ENCODE peak calls at places on chromosome 19, in ten cellular contexts. D is stimulated activated CD4-positive, alpha-beta T cell treated with anti-CD3 and anti-CD28 coated beads, Interleukin-1b, Interleukin-23, amount 100 ng/mL, for 24 hours; E is CD8-positive, alpha-beta T cell; X is GM23248; U is neural progenitor cell; J is NCI-H774; W is HAP-1; Z is foreskin fibroblast; C is NCI-H1092 treated with DMSO at 0.1 percent for 48 hours; V is ecto neural progenitor cell. T is an unnamed sample.

GRCh38 chr19:5071579-5071978 is 102.7 kb downstream of the KDM4B start:
- DNase-seq in C (no peak), U (no peak), W (no peak), V (no peak), E (no peak), Z (no peak), J (no peak), D (no peak), X (no peak), T (no peak)

GRCh38 chr19:3710265-3710812 is 2.2 kb downstream of the TJP3 start:
- DNase-seq in C (peak; percentile 48), Z (peak; percentile 30), D (no peak), U (no peak), E (no peak), W (peak; percentile 70), X (no peak), V (no peak), J (peak; percentile 55), T (peak; percentile 95)

GRCh38 chr19:43533546-43534304 is 737 bp downstream of the ZNF575 start:
- DNase-seq in D (peak; percentile 79), C (peak; percentile 75), Z (peak; percentile 100), U (peak; percentile 100), V (peak; percentile 98), E (peak; percentile 80), W (peak; percentile 100), X (peak; percentile 100), J (peak; percentile 98), T (peak; percentile 99)

GRCh38 chr19:4327252-4327876 is 11.3 kb downstream of the STAP2 start:
- DNase-seq in X (peak; percentile 73), U (peak; percentile 94), W (peak; percentile 94), J (no peak), D (no peak), C (no peak), Z (peak; percentile 65), V (peak; percentile 91), E (peak; percentile 55), T (no peak)

GRCh38 chr19:371501-372160 is 27.0 kb upstream of the MIER2 start:
- DNase-seq in D (no peak), V (no peak), Z (no peak), U (no peak), C (no peak), J (no peak), W (no peak), X (peak; percentile 28), E (no peak), T (no peak)

GRCh38 chr19:355134-355533 is 10.5 kb upstream of the MIER2 start:
- DNase-seq in X (peak; percentile 17), D (no peak), C (no peak), J (no peak), V (no peak), U (no peak), E (no peak), W (no peak), Z (no peak), T (no peak)

GRCh38 chr19:8592231-8593009 is 15.2 kb upstream of the MYO1F start:
- DNase-seq in W (peak; percentile 99), X (peak; percentile 100), C (no peak), V (peak; percentile 100), E (peak; percentile 91), D (peak; percentile 84), Z (peak; percentile 74), U (peak; percentile 100), J (no peak), T (peak; percentile 91)

GRCh38 chr19:1017115-1017905 is 3.6 kb downstream of the TMEM259 start:
- DNase-seq in E (no peak), X (no peak), V (no peak), C (no peak), Z (no peak), U (no peak), J (no peak), D (no peak), W (no peak), T (no peak)

GRCh38 chr19:38210458-38210987 is 13.5 kb downstream of the DPF1 start:
- DNase-seq in Z (no peak), U (peak; percentile 97), C (peak; percentile 39), X (peak; percentile 48), J (no peak), V (peak; percentile 94), E (no peak), D (no peak), W (peak; percentile 77), T (no peak)

GRCh38 chr19:681029-681626 is 4.9 kb downstream of the FSTL3 start:
- DNase-seq in D (no peak), C (no peak), U (peak; percentile 94), E (no peak), X (peak; percentile 96), J (peak; percentile 34), V (no peak), Z (no peak), W (peak; percentile 98), T (no peak)

GRCh38 chr19:10424011-10424637 is 3.8 kb downstream of the PDE4A start:
- DNase-seq in J (peak; percentile 57), C (peak; percentile 36), U (peak; percentile 90), V (peak; percentile 93), E (peak; percentile 54), Z (peak; percentile 48), W (peak; percentile 94), D (no peak), X (peak; percentile 82), T (peak; percentile 81)

GRCh38 chr19:43224855-43225253 is 19.4 kb upstream of the PSG4 start:
- DNase-seq in X (no peak), C (no peak), J (no peak), W (no peak), V (no peak), E (no peak), Z (no peak), D (no peak), U (no peak), T (no peak)

GRCh38 chr19:34316741-34317241 is 48.2 kb upstream of the GPI start:
- DNase-seq in E (no peak), C (no peak), D (no peak), X (peak; percentile 56), V (no peak), U (no peak), Z (peak; percentile 52), J (no peak), W (no peak), T (no peak)

GRCh38 chr19:9968820-9969687 is 32.7 kb upstream of the OLFM2 start:
- DNase-seq in E (no peak), U (no peak), X (no peak), Z (no peak), C (no peak), J (no peak), V (no peak), W (no peak), D (no peak), T (no peak)

GRCh38 chr19:33703438-33703750 is 81.6 kb downstream of the CHST8 start:
- DNase-seq in Z (no peak), D (no peak), E (no peak), X (no peak), J (no peak), C (no peak), V (no peak), W (no peak), U (no peak), T (no peak)

GRCh38 chr19:47729468-47729798 is 15.9 kb upstream of the NOP53 start:
- DNase-seq in E (no peak), J (no peak), Z (peak; percentile 77), U (peak; percentile 33), C (no peak), X (peak; percentile 90), D (no peak), W (no peak), V (no peak), T (no peak)

GRCh38 chr19:7130043-7130442 is 60.5 kb downstream of the ZNF557 start:
- DNase-seq in C (no peak), W (no peak), D (no peak), U (no peak), X (no peak), Z (no peak), J (no peak), E (no peak), V (no peak), T (no peak)